ENCODE peak calls at places on chromosomes 7 and 10, in seven cellular contexts. One of them, this sample, is unnamed.

GRCh38 chr7:157687158-157687557 is 350.4 kb downstream of the DNAJB6 start:
- DNase-seq in IMR-90: no peak
- DNase-seq in H9: no peak
- DNase-seq in neuronal stem cell: no peak
- DNase-seq in mesendoderm: no peak
- DNase-seq in mesenchymal stem cell: no peak
- DNase-seq in H1: peak
- DNase-seq in this sample: no peak

GRCh38 chr7:70317356-70317755 is 719.1 kb downstream of the AUTS2 start:
- DNase-seq in IMR-90: no peak
- DNase-seq in H9: no peak
- DNase-seq in neuronal stem cell: no peak
- DNase-seq in mesendoderm: no peak
- DNase-seq in mesenchymal stem cell: peak
- DNase-seq in H1: no peak
- DNase-seq in this sample: no peak

GRCh38 chr10:122457934-122458333 is 3.4 kb upstream of the HTRA1 start:
- DNase-seq in IMR-90: no peak
- DNase-seq in H9: no peak
- DNase-seq in neuronal stem cell: no peak
- DNase-seq in mesendoderm: no peak
- DNase-seq in mesenchymal stem cell: no peak
- DNase-seq in H1: peak
- DNase-seq in this sample: no peak

GRCh38 chr10:15370741-15371701 is at the start of gene FAM171A1:
- DNase-seq in IMR-90: peak
- DNase-seq in H9: peak
- DNase-seq in neuronal stem cell: peak
- DNase-seq in mesendoderm: peak
- DNase-seq in mesenchymal stem cell: peak
- DNase-seq in H1: peak
- DNase-seq in this sample: peak

GRCh38 chr7:127884066-127884559 is 147.1 kb downstream of the LRRC4 start:
- DNase-seq in IMR-90: no peak
- DNase-seq in H9: no peak
- DNase-seq in neuronal stem cell: no peak
- DNase-seq in mesendoderm: no peak
- DNase-seq in mesenchymal stem cell: no peak
- DNase-seq in H1: no peak
- DNase-seq in this sample: no peak

GRCh38 chr10:11104772-11105675 is 87.4 kb downstream of the CELF2 start:
- DNase-seq in IMR-90: no peak
- DNase-seq in H9: no peak
- DNase-seq in neuronal stem cell: no peak
- DNase-seq in mesendoderm: peak
- DNase-seq in mesenchymal stem cell: no peak
- DNase-seq in H1: no peak
- DNase-seq in this sample: no peak

GRCh38 chr7:112036071-112036470 is 170.1 kb downstream of the DOCK4 start:
- DNase-seq in IMR-90: peak
- DNase-seq in H9: no peak
- DNase-seq in neuronal stem cell: no peak
- DNase-seq in mesendoderm: no peak
- DNase-seq in mesenchymal stem cell: peak
- DNase-seq in H1: no peak
- DNase-seq in this sample: no peak

GRCh38 chr10:77801474-77802238 is 124.9 kb downstream of the DLG5 start:
- DNase-seq in IMR-90: peak
- DNase-seq in H9: no peak
- DNase-seq in neuronal stem cell: no peak
- DNase-seq in mesendoderm: peak
- DNase-seq in mesenchymal stem cell: peak
- DNase-seq in H1: no peak
- DNase-seq in this sample: no peak

GRCh38 chr10:17185873-17186272 is 15.6 kb downstream of the TRDMT1 start:
- DNase-seq in IMR-90: no peak
- DNase-seq in H9: no peak
- DNase-seq in neuronal stem cell: no peak
- DNase-seq in mesendoderm: no peak
- DNase-seq in mesenchymal stem cell: no peak
- DNase-seq in H1: no peak
- DNase-seq in this sample: no peak

GRCh38 chr7:142516038-142516501 is 233.2 kb upstream of the PRSS1 start:
- DNase-seq in IMR-90: peak
- DNase-seq in H9: peak
- DNase-seq in neuronal stem cell: peak
- DNase-seq in mesendoderm: peak
- DNase-seq in mesenchymal stem cell: peak
- DNase-seq in H1: peak
- DNase-seq in this sample: no peak

GRCh38 chr7:106823631-106824030 is 41.5 kb upstream of the PIK3CG start:
- DNase-seq in IMR-90: peak
- DNase-seq in H9: no peak
- DNase-seq in neuronal stem cell: no peak
- DNase-seq in mesendoderm: no peak
- DNase-seq in mesenchymal stem cell: no peak
- DNase-seq in H1: no peak
- DNase-seq in this sample: no peak

GRCh38 chr7:112556633-112557032 is 75.8 kb downstream of the LSMEM1 start:
- DNase-seq in IMR-90: peak
- DNase-seq in H9: no peak
- DNase-seq in neuronal stem cell: no peak
- DNase-seq in mesendoderm: no peak
- DNase-seq in mesenchymal stem cell: no peak
- DNase-seq in H1: no peak
- DNase-seq in this sample: no peak

GRCh38 chr7:157990878-157991250 is 596.8 kb downstream of the PTPRN2 start:
- DNase-seq in IMR-90: no peak
- DNase-seq in H9: no peak
- DNase-seq in neuronal stem cell: no peak
- DNase-seq in mesendoderm: no peak
- DNase-seq in mesenchymal stem cell: no peak
- DNase-seq in H1: no peak
- DNase-seq in this sample: no peak

GRCh38 chr7:124330741-124331407 is 298.0 kb upstream of the TMEM229A start:
- DNase-seq in IMR-90: no peak
- DNase-seq in H9: no peak
- DNase-seq in neuronal stem cell: no peak
- DNase-seq in mesendoderm: no peak
- DNase-seq in mesenchymal stem cell: no peak
- DNase-seq in H1: no peak
- DNase-seq in this sample: no peak

GRCh38 chr7:47576031-47576908 is 5.6 kb downstream of the TNS3 start:
- DNase-seq in IMR-90: peak
- DNase-seq in H9: no peak
- DNase-seq in neuronal stem cell: no peak
- DNase-seq in mesendoderm: peak
- DNase-seq in mesenchymal stem cell: peak
- DNase-seq in H1: no peak
- DNase-seq in this sample: peak

GRCh38 chr7:30923009-30923773 is 11.5 kb downstream of the AQP1 start:
- DNase-seq in IMR-90: no peak
- DNase-seq in H9: peak
- DNase-seq in neuronal stem cell: no peak
- DNase-seq in mesendoderm: no peak
- DNase-seq in mesenchymal stem cell: no peak
- DNase-seq in H1: peak
- DNase-seq in this sample: no peak

GRCh38 chr7:101300465-101301376 is 20.9 kb downstream of the IFT22 start:
- DNase-seq in IMR-90: no peak
- DNase-seq in H9: no peak
- DNase-seq in neuronal stem cell: no peak
- DNase-seq in mesendoderm: no peak
- DNase-seq in mesenchymal stem cell: no peak
- DNase-seq in H1: no peak
- DNase-seq in this sample: no peak
- H3K4ac ChIP-seq in IMR-90: no peak
- H3K4ac ChIP-seq in H9: no peak
- H3K4ac ChIP-seq in neuronal stem cell: no peak
- H3K4ac ChIP-seq in mesendoderm: no peak
- H3K4ac ChIP-seq in mesenchymal stem cell: no peak
- H3K4ac ChIP-seq in H1: peak
- H3K4ac ChIP-seq in this sample: no peak

DNA sequence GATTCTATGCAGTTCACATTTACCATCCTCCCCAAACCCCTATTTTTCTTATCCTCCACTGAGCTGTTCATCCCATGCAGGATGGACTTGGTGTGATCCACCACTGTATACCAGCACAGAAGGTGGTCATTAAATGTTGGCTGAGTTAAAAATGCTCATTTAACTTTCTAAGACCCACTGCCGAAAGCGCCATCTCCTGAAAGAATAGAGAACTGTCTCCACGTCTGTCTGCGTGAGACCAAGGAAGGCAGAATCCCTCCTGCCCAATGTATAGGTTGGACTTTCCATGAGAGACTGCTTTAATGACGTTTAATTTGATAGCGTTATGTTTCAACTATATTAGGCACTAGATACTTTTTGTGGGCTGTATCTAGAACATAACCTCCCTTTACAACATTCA is 124.3 kb downstream of the GPAM start:
- DNase-seq in IMR-90: no peak
- DNase-seq in H9: no peak
- DNase-seq in neuronal stem cell: no peak
- DNase-seq in mesendoderm: peak
- DNase-seq in mesenchymal stem cell: no peak
- DNase-seq in H1: no peak
- DNase-seq in this sample: no peak
- H3K4ac ChIP-seq in IMR-90: no peak
- H3K4ac ChIP-seq in H9: no peak
- H3K4ac ChIP-seq in neuronal stem cell: no peak
- H3K4ac ChIP-seq in mesendoderm: no peak
- H3K4ac ChIP-seq in mesenchymal stem cell: no peak
- H3K4ac ChIP-seq in H1: no peak
- H3K4ac ChIP-seq in this sample: no peak

DNA sequence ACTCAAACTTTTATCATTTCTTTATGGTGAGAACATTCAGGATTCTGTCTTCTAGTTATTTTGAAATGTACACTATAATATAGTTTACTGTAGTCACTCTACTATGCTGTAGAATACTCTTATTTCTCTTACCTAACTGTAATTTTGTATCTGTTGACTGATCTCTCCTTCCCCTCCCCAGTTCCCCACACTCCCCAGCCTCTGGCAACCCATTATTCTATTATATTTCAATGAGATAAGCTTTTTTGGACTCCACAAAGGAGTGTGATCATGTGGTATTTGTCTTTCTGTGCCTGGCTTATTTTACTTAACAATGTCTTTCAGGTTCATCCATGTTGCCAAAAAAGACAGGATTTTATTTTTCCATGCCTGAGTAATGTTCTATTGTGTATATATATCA is 71.4 kb upstream of the DYNC1I1 start:
- DNase-seq in IMR-90: no peak
- DNase-seq in H9: no peak
- DNase-seq in neuronal stem cell: no peak
- DNase-seq in mesendoderm: no peak
- DNase-seq in mesenchymal stem cell: no peak
- DNase-seq in H1: no peak
- DNase-seq in this sample: no peak
- H3K4ac ChIP-seq in IMR-90: no peak
- H3K4ac ChIP-seq in H9: no peak
- H3K4ac ChIP-seq in neuronal stem cell: no peak
- H3K4ac ChIP-seq in mesendoderm: no peak
- H3K4ac ChIP-seq in mesenchymal stem cell: no peak
- H3K4ac ChIP-seq in H1: no peak
- H3K4ac ChIP-seq in this sample: no peak

GRCh38 chr7:2641406-2642393 is 9.9 kb downstream of the TTYH3 start:
- DNase-seq in IMR-90: peak
- DNase-seq in H9: peak
- DNase-seq in neuronal stem cell: peak
- DNase-seq in mesendoderm: peak
- DNase-seq in mesenchymal stem cell: peak
- DNase-seq in H1: peak
- DNase-seq in this sample: peak
- H3K4ac ChIP-seq in IMR-90: peak
- H3K4ac ChIP-seq in H9: no peak
- H3K4ac ChIP-seq in neuronal stem cell: peak
- H3K4ac ChIP-seq in mesendoderm: peak
- H3K4ac ChIP-seq in mesenchymal stem cell: peak
- H3K4ac ChIP-seq in H1: peak
- H3K4ac ChIP-seq in this sample: peak

DNA sequence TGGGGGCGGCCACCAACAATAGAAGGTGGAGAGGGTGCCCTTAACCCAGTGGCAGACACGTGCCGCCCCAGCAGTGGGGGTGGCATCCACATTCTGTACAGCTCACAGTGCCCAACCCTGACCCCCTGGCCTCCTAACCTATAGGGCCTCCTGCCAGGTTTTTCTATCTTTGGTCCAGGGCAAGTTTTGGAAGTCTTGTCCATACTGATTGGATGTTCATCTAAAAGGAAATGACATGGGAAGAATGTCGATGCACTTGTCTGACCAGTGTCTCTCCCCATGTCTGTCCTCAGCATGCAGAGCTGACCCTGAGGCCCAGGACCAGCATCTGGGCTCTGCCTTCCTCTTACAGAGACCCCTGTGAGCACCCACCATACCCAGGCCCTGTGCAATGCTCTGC is 32.3 kb upstream of the ANTXRL start:
- DNase-seq in IMR-90: no peak
- DNase-seq in H9: no peak
- DNase-seq in neuronal stem cell: no peak
- DNase-seq in mesendoderm: no peak
- DNase-seq in mesenchymal stem cell: no peak
- DNase-seq in H1: no peak
- DNase-seq in this sample: peak
- H3K4ac ChIP-seq in IMR-90: no peak
- H3K4ac ChIP-seq in H9: no peak
- H3K4ac ChIP-seq in neuronal stem cell: no peak
- H3K4ac ChIP-seq in mesendoderm: no peak
- H3K4ac ChIP-seq in mesenchymal stem cell: no peak
- H3K4ac ChIP-seq in H1: no peak
- H3K4ac ChIP-seq in this sample: no peak

DNA sequence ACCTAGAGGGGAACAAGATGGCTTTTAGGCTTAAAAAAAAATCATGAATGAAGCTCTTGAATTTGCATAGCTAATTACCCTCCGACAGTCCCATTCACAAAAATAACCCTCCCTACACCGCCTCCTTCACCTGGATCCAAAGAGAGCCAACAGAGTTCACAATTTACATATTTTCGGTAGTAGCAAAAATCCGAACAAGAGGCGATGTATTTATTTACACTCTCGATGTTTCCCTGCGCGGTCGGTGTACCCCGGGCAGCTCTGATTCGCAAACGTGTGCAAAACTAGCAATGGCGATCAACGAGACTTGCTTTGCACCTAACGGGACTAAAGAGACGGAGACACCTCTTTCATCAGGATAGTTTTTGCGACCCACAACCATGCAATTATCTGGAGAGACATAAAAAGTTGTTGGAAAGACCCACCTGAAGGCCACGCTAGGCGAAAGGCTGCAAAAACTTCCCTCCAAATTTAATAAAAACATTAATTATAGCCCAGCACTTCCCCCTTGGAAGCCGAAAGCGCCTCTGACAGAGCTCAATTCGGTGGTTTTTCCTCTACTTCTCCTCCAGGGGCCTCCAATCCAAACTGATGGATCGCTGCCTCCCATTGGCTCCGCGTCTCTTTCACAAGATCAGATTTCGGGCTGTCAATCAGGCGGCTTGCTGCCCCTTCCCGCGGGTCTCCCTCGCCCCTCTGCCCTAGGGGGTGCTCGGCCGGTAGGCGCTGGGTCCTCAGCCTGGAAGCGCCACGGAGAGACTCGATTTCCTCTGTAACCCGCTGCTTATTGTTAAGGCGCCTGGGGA is at the start of gene ETV1:
- DNase-seq in IMR-90: peak
- DNase-seq in H9: peak
- DNase-seq in neuronal stem cell: peak
- DNase-seq in mesendoderm: peak
- DNase-seq in mesenchymal stem cell: peak
- DNase-seq in H1: peak
- DNase-seq in this sample: peak
- H3K4ac ChIP-seq in IMR-90: peak
- H3K4ac ChIP-seq in H9: no peak
- H3K4ac ChIP-seq in neuronal stem cell: no peak
- H3K4ac ChIP-seq in mesendoderm: peak
- H3K4ac ChIP-seq in mesenchymal stem cell: peak
- H3K4ac ChIP-seq in H1: no peak
- H3K4ac ChIP-seq in this sample: no peak

This sample was measured in trophoblast cell.